ENCODE peak calls at places on chromosomes 2 and 18, in six cellular contexts. One of them, this sample, is unnamed.
A peak's percentile ranks its signal among the peaks of the same experiment; 100 is the strongest.

GRCh38 chr2:83014462-83014861 is 1444.6 kb downstream of the SUCLG1 start:
- DNase-seq in cardiac muscle cell: no peak
- DNase-seq in breast epithelium: no peak
- DNase-seq in WERI-Rb-1: no peak
- DNase-seq in lower lobe of right lung: no peak
- DNase-seq in heart left ventricle: no peak
- DNase-seq in this sample: no peak

GRCh38 chr18:34857310-34857709 is 147.2 kb downstream of the DTNA start:
- DNase-seq in breast epithelium: no peak
- DNase-seq in WERI-Rb-1: no peak
- DNase-seq in lower lobe of right lung: no peak
- DNase-seq in cardiac muscle cell: no peak
- DNase-seq in heart left ventricle: no peak
- DNase-seq in this sample: no peak

GRCh38 chr18:62585274-62586147 is 62.7 kb downstream of the ZCCHC2 start:
- DNase-seq in breast epithelium: no peak
- DNase-seq in lower lobe of right lung: no peak
- DNase-seq in WERI-Rb-1: no peak
- DNase-seq in heart left ventricle: no peak
- DNase-seq in cardiac muscle cell: no peak
- DNase-seq in this sample: no peak

GRCh38 chr2:207088276-207088675 is 77.5 kb downstream of the KLF7 start:
- DNase-seq in breast epithelium: no peak
- DNase-seq in lower lobe of right lung: no peak
- DNase-seq in WERI-Rb-1: no peak
- DNase-seq in cardiac muscle cell: no peak
- DNase-seq in heart left ventricle: no peak
- DNase-seq in this sample: no peak

GRCh38 chr2:14903709-14904374 is 271.3 kb downstream of the LRATD1 start:
- DNase-seq in breast epithelium: no peak
- DNase-seq in cardiac muscle cell: no peak
- DNase-seq in lower lobe of right lung: peak; percentile 47
- DNase-seq in WERI-Rb-1: peak; percentile 91
- DNase-seq in heart left ventricle: no peak
- DNase-seq in this sample: no peak

GRCh38 chr2:223269386-223269785 is 217.4 kb downstream of the KCNE4 start:
- DNase-seq in cardiac muscle cell: no peak
- DNase-seq in breast epithelium: no peak
- DNase-seq in WERI-Rb-1: no peak
- DNase-seq in heart left ventricle: no peak
- DNase-seq in lower lobe of right lung: no peak
- DNase-seq in this sample: no peak

GRCh38 chr2:131394147-131394931 is 30.4 kb upstream of the RAB6D start:
- DNase-seq in breast epithelium: no peak
- DNase-seq in cardiac muscle cell: peak; percentile 47
- DNase-seq in WERI-Rb-1: no peak
- DNase-seq in lower lobe of right lung: no peak
- DNase-seq in heart left ventricle: no peak
- DNase-seq in this sample: no peak

GRCh38 chr2:230974096-230974913 is 21.6 kb upstream of the SPATA3 start:
- DNase-seq in WERI-Rb-1: no peak
- DNase-seq in breast epithelium: no peak
- DNase-seq in lower lobe of right lung: no peak
- DNase-seq in cardiac muscle cell: peak; percentile 90
- DNase-seq in heart left ventricle: no peak
- DNase-seq in this sample: no peak

GRCh38 chr18:79394438-79395307 is 1.1 kb upstream of the NFATC1 start:
- DNase-seq in WERI-Rb-1: peak; percentile 71
- DNase-seq in heart left ventricle: peak; percentile 70
- DNase-seq in lower lobe of right lung: no peak
- DNase-seq in cardiac muscle cell: peak; percentile 65
- DNase-seq in breast epithelium: no peak
- DNase-seq in this sample: no peak

GRCh38 chr2:111155610-111156009 is 34.9 kb downstream of the BCL2L11 start:
- DNase-seq in lower lobe of right lung: no peak
- DNase-seq in cardiac muscle cell: no peak
- DNase-seq in heart left ventricle: no peak
- DNase-seq in breast epithelium: no peak
- DNase-seq in WERI-Rb-1: no peak
- DNase-seq in this sample: no peak

GRCh38 chr18:2180586-2180985 is 390.7 kb downstream of the METTL4 start:
- DNase-seq in lower lobe of right lung: no peak
- DNase-seq in WERI-Rb-1: no peak
- DNase-seq in cardiac muscle cell: no peak
- DNase-seq in heart left ventricle: no peak
- DNase-seq in breast epithelium: no peak
- DNase-seq in this sample: no peak
- H3K27me3 ChIP-seq in lower lobe of right lung: no peaks in the 10 kb centered on the region
- H3K27me3 ChIP-seq in WERI-Rb-1: no peaks in the 10 kb centered on the region
- H3K27me3 ChIP-seq in cardiac muscle cell: no peaks in the 10 kb centered on the region
- H3K27me3 ChIP-seq in heart left ventricle: no peaks in the 10 kb centered on the region
- H3K27me3 ChIP-seq in breast epithelium: no peaks in the 10 kb centered on the region
- H3K27me3 ChIP-seq in this sample: no peaks in the 10 kb centered on the region

GRCh38 chr2:176852667-176853066 is 359.9 kb upstream of the HNRNPA3 start:
- DNase-seq in cardiac muscle cell: no peak
- DNase-seq in heart left ventricle: no peak
- DNase-seq in WERI-Rb-1: no peak
- DNase-seq in breast epithelium: no peak
- DNase-seq in lower lobe of right lung: no peak
- DNase-seq in this sample: no peak
- TF ChIP-seq CTCF in cardiac muscle cell: no peak
- TF ChIP-seq CTCF in heart left ventricle: no peak
- TF ChIP-seq CTCF in WERI-Rb-1: no peak
- TF ChIP-seq CTCF in breast epithelium: no peak
- TF ChIP-seq CTCF in lower lobe of right lung: no peak
- TF ChIP-seq CTCF in this sample: no peak

DNA sequence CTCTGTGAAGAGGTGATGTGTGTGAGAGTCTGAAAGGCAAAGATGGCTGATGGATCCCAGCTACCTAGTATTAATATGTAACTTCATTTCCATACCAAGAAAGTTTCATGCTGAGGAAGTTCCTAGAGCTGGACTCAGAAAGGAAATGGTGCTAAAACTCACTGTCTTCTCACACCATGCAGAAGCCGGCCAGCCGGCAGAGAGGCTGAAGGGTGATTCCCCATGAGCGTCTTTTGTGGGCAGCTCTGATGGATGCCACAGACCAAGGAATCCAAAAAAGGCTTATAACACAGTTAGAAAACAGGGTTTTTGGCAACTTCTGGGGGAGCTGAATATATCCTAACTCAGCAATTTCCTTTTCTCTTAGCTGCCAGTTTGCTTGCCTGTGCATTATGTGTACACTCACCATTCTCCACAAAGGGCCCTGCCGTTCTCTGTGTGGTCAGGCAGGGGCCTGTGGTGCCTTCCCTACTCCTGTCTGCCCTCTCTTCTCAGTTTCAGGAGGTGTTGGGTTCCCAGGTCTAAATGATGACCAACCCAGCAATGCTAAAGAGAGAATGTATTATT is 289.4 kb downstream of the MTX2 start:
- DNase-seq in lower lobe of right lung: no peak
- DNase-seq in breast epithelium: no peak
- DNase-seq in heart left ventricle: no peak
- DNase-seq in WERI-Rb-1: no peak
- DNase-seq in cardiac muscle cell: no peak
- DNase-seq in this sample: no peak
- H3K27me3 ChIP-seq in lower lobe of right lung: peaks cover 24% of the 10 kb centered on the region
- H3K27me3 ChIP-seq in breast epithelium: no peaks in the 10 kb centered on the region
- H3K27me3 ChIP-seq in heart left ventricle: peaks cover 2% of the 10 kb centered on the region
- H3K27me3 ChIP-seq in WERI-Rb-1: peaks cover 70% of the 10 kb centered on the region
- H3K27me3 ChIP-seq in cardiac muscle cell: peaks cover 77% of the 10 kb centered on the region
- H3K27me3 ChIP-seq in this sample: no peaks in the 10 kb centered on the region

DNA sequence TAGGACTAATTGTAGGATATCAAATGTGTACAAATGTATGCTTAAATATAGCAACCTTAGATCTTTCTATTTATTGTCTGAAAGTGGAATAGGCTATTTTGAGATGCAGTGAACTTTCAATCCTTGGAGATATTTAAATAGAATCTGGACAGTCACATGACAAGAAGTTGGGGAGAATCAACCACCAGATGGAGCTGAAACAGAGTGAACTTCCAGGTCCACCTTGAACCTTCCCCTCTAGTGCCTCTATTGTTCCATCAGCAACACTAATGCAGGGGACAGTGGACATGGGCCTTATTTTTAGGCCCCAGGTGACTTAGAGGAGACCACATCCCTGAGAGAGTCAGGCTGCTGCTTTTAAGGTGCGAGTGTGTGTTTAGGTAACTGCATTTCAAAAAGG is 37.0 kb upstream of the CRIM1 start:
- DNase-seq in cardiac muscle cell: peak; percentile 5
- DNase-seq in heart left ventricle: no peak
- DNase-seq in breast epithelium: no peak
- DNase-seq in WERI-Rb-1: no peak
- DNase-seq in lower lobe of right lung: no peak
- DNase-seq in this sample: no peak
- TF ChIP-seq CTCF in cardiac muscle cell: no peak
- TF ChIP-seq CTCF in heart left ventricle: no peak
- TF ChIP-seq CTCF in breast epithelium: no peak
- TF ChIP-seq CTCF in WERI-Rb-1: peak; percentile 31
- TF ChIP-seq CTCF in lower lobe of right lung: no peak
- TF ChIP-seq CTCF in this sample: peak; percentile 7

GRCh38 chr2:190410171-190410570 is 2.0 kb downstream of the MFSD6 start:
- DNase-seq in cardiac muscle cell: no peak
- DNase-seq in heart left ventricle: no peak
- DNase-seq in breast epithelium: no peak
- DNase-seq in WERI-Rb-1: no peak
- DNase-seq in lower lobe of right lung: no peak
- DNase-seq in this sample: no peak

GRCh38 chr2:190415251-190415650 is 7.1 kb downstream of the MFSD6 start:
- DNase-seq in breast epithelium: no peak
- DNase-seq in lower lobe of right lung: no peak
- DNase-seq in heart left ventricle: no peak
- DNase-seq in cardiac muscle cell: no peak
- DNase-seq in WERI-Rb-1: no peak
- DNase-seq in this sample: no peak

GRCh38 chr2:190415794-190416729 is 7.9 kb downstream of the MFSD6 start:
- DNase-seq in lower lobe of right lung: no peak
- DNase-seq in heart left ventricle: no peak
- DNase-seq in WERI-Rb-1: no peak
- DNase-seq in breast epithelium: no peak
- DNase-seq in cardiac muscle cell: no peak
- DNase-seq in this sample: no peak

GRCh38 chr2:190413421-190413820 is 5.3 kb downstream of the MFSD6 start:
- DNase-seq in cardiac muscle cell: no peak
- DNase-seq in breast epithelium: no peak
- DNase-seq in lower lobe of right lung: no peak
- DNase-seq in heart left ventricle: no peak
- DNase-seq in WERI-Rb-1: no peak
- DNase-seq in this sample: no peak

GRCh38 chr2:190412971-190413370 is 4.8 kb downstream of the MFSD6 start:
- DNase-seq in cardiac muscle cell: no peak
- DNase-seq in heart left ventricle: no peak
- DNase-seq in breast epithelium: no peak
- DNase-seq in lower lobe of right lung: no peak
- DNase-seq in WERI-Rb-1: no peak
- DNase-seq in this sample: no peak
- H3K27me3 ChIP-seq in cardiac muscle cell: peaks cover 62% of the 10 kb centered on the region
- H3K27me3 ChIP-seq in heart left ventricle: no peaks in the 10 kb centered on the region
- H3K27me3 ChIP-seq in breast epithelium: no peaks in the 10 kb centered on the region
- H3K27me3 ChIP-seq in lower lobe of right lung: no peaks in the 10 kb centered on the region
- H3K27me3 ChIP-seq in WERI-Rb-1: no peaks in the 10 kb centered on the region
- H3K27me3 ChIP-seq in this sample: peaks cover 6% of the 10 kb centered on the region

GRCh38 chr2:238739668-238740067 is 108.2 kb upstream of the TWIST2 start:
- DNase-seq in breast epithelium: no peak
- DNase-seq in cardiac muscle cell: no peak
- DNase-seq in heart left ventricle: no peak
- DNase-seq in lower lobe of right lung: no peak
- DNase-seq in WERI-Rb-1: no peak
- DNase-seq in this sample: no peak
- TF ChIP-seq CTCF in breast epithelium: no peak
- TF ChIP-seq CTCF in cardiac muscle cell: no peak
- TF ChIP-seq CTCF in heart left ventricle: no peak
- TF ChIP-seq CTCF in lower lobe of right lung: no peak
- TF ChIP-seq CTCF in WERI-Rb-1: no peak
- TF ChIP-seq CTCF in this sample: no peak

GRCh38 chr18:5891361-5892215 is 3.7 kb downstream of the TMEM200C start:
- DNase-seq in breast epithelium: no peak
- DNase-seq in lower lobe of right lung: no peak
- DNase-seq in WERI-Rb-1: no peak
- DNase-seq in heart left ventricle: no peak
- DNase-seq in cardiac muscle cell: no peak
- DNase-seq in this sample: no peak
- H3K27me3 ChIP-seq in breast epithelium: peaks cover 3% of the 10 kb centered on the region
- H3K27me3 ChIP-seq in lower lobe of right lung: peaks cover 60% of the 10 kb centered on the region
- H3K27me3 ChIP-seq in WERI-Rb-1: peaks cover 75% of the 10 kb centered on the region
- H3K27me3 ChIP-seq in heart left ventricle: peaks cover 37% of the 10 kb centered on the region
- H3K27me3 ChIP-seq in cardiac muscle cell: no peaks in the 10 kb centered on the region
- H3K27me3 ChIP-seq in this sample: no peaks in the 10 kb centered on the region